ENCODE peak calls at places on chromosomes 12 and 14, in seven cellular contexts. U is SK-N-SH, R is foreskin fibroblast, O is A549, W is adrenal gland, A is GM06990, G is fibroblast of lung. C is an unnamed sample.

GRCh38 chr14:92785601-92786426 is 8.3 kb upstream of the GOLGA5 start:
- DNase-seq in A (no peak), R (peak; percentile 85), U (no peak), O (no peak), G (peak; percentile 81), W (peak; percentile 77), C (no peak)

GRCh38 chr12:117606945-117607344 is 245.5 kb upstream of the NOS1 start:
- DNase-seq in U (no peak), G (no peak), A (no peak), O (no peak), W (no peak), R (no peak), C (no peak)

GRCh38 chr12:67592228-67593011 is 56.1 kb upstream of the DYRK2 start:
- DNase-seq in W (no peak), O (no peak), A (no peak), U (no peak), R (peak; percentile 61), G (peak; percentile 74), C (peak; percentile 41)

GRCh38 chr14:48974994-48975393 is 611.2 kb downstream of the RPS29 start:
- DNase-seq in U (no peak), A (no peak), W (no peak), G (no peak), R (no peak), O (no peak), C (no peak)

GRCh38 chr12:27208414-27208750 is 35.7 kb upstream of the STK38L start:
- DNase-seq in W (no peak), U (no peak), O (no peak), R (no peak), A (no peak), G (no peak), C (no peak)

GRCh38 chr14:23447634-23448353 is 12.3 kb upstream of the MYH7 start:
- DNase-seq in G (no peak), A (no peak), R (no peak), O (no peak), U (no peak), W (peak; percentile 35), C (no peak)

GRCh38 chr14:95156765-95157194 is 549 bp downstream of the DICER1 start:
- DNase-seq in O (peak; percentile 21), R (peak; percentile 61), A (peak; percentile 58), G (peak; percentile 20), U (no peak), W (peak; percentile 64), C (no peak)

GRCh38 chr12:47078733-47079364 is 572 bp upstream of the PCED1B start:
- DNase-seq in W (peak; percentile 74), R (no peak), A (peak; percentile 3), U (no peak), O (peak; percentile 57), G (no peak), C (no peak)

GRCh38 chr12:42070056-42070455 is 74.6 kb downstream of the GXYLT1 start:
- DNase-seq in R (no peak), O (no peak), A (no peak), G (no peak), U (no peak), W (no peak), C (no peak)

GRCh38 chr14:48747683-48748082 is 838.5 kb downstream of the RPS29 start:
- DNase-seq in R (no peak), G (no peak), A (no peak), O (no peak), W (no peak), U (no peak), C (no peak)

GRCh38 chr14:99604766-99605298 is 825 bp upstream of the CCDC85C start:
- DNase-seq in A (peak; percentile 38), R (peak; percentile 58), O (peak; percentile 56), W (no peak), U (peak; percentile 82), G (no peak), C (no peak)

GRCh38 chr12:66063976-66064375 is 66.6 kb downstream of the LLPH start:
- DNase-seq in R (peak; percentile 36), G (peak; percentile 8), O (no peak), W (no peak), A (no peak), U (no peak), C (no peak)

GRCh38 chr12:51269174-51270066 is 795 bp downstream of the SMAGP start:
- DNase-seq in R (peak; percentile 71), O (peak; percentile 76), A (peak; percentile 40), G (peak; percentile 41), U (peak; percentile 85), W (peak; percentile 66), C (no peak)

GRCh38 chr12:47080725-47081502 is 1.2 kb upstream of the AMIGO2 start:
- DNase-seq in R (peak; percentile 41), W (peak; percentile 81), U (no peak), O (no peak), G (peak; percentile 38), A (peak; percentile 13), C (no peak)

GRCh38 chr14:99809864-99810854 is 16.9 kb downstream of the EML1 start:
- DNase-seq in W (peak; percentile 52), A (no peak), U (peak; percentile 64), O (no peak), R (no peak), G (no peak), C (no peak)

GRCh38 chr14:60482743-60483142 is 3.1 kb downstream of the C14orf39 start:
- DNase-seq in U (no peak), A (no peak), R (peak; percentile 6), W (no peak), G (no peak), O (no peak), C (no peak)

GRCh38 chr14:98593361-98593761 is 678.6 kb downstream of the BCL11B start:
- DNase-seq in A (no peak), G (no peak), U (no peak), W (no peak), O (no peak), R (no peak), C (no peak)

GRCh38 chr12:13196302-13196921 is at the start of gene EMP1:
- DNase-seq in W (peak; percentile 98), A (peak; percentile 23), R (peak; percentile 100), G (peak; percentile 100), U (peak; percentile 28), O (peak; percentile 84), C (peak; percentile 40)

GRCh38 chr12:79515526-79515935 is 175.2 kb downstream of the PAWR start:
- DNase-seq in A (no peak), G (no peak), U (no peak), W (no peak), O (no peak), R (no peak), C (no peak)

GRCh38 chr14:68794856-68795601 is 2.2 kb upstream of the ZFP36L1 start:
- DNase-seq in W (peak; percentile 80), O (no peak), R (peak; percentile 97), G (peak; percentile 96), U (peak; percentile 72), A (peak; percentile 64), C (no peak)

GRCh38 chr12:117395766-117396165 is 34.3 kb upstream of the NOS1 start:
- DNase-seq in O (no peak), W (no peak), U (no peak), G (no peak), R (no peak), A (no peak), C (no peak)

GRCh38 chr14:103698380-103699260 is 16.6 kb downstream of the XRCC3 start:
- DNase-seq in W (peak; percentile 55), U (no peak), R (no peak), O (no peak), A (no peak), G (no peak), C (no peak)

GRCh38 chr12:117009759-117010158 is 89.5 kb downstream of the TESC start:
- DNase-seq in O (no peak), G (no peak), W (no peak), R (no peak), U (no peak), A (no peak), C (no peak)

GRCh38 chr14:59123975-59124374 is 64.5 kb upstream of the DAAM1 start:
- DNase-seq in O (peak; percentile 10), W (no peak), U (peak; percentile 38), G (peak; percentile 55), R (peak; percentile 54), A (no peak), C (no peak)
- TF ChIP-seq CTCF in O (peak; percentile 57), W (no peak), U (peak; percentile 72), G (peak; percentile 45), R (peak; percentile 19), A (peak; percentile 19), C (no peak)

GRCh38 chr12:106739815-106740552 is 34.5 kb upstream of the RIC8B start:
- DNase-seq in A (no peak), R (no peak), O (no peak), G (peak; percentile 37), U (no peak), W (no peak), C (no peak)

GRCh38 chr12:106740813-106741212 is 33.7 kb upstream of the RIC8B start:
- DNase-seq in W (no peak), O (no peak), R (no peak), A (no peak), G (no peak), U (no peak), C (no peak)

GRCh38 chr12:106741247-106741646 is 33.2 kb upstream of the RIC8B start:
- DNase-seq in W (no peak), U (no peak), A (no peak), R (no peak), O (no peak), G (no peak), C (no peak)

GRCh38 chr12:106736051-106736957 is 38.2 kb upstream of the RIC8B start:
- DNase-seq in O (no peak), G (no peak), W (no peak), U (no peak), A (no peak), R (peak; percentile 6), C (no peak)

DNA sequence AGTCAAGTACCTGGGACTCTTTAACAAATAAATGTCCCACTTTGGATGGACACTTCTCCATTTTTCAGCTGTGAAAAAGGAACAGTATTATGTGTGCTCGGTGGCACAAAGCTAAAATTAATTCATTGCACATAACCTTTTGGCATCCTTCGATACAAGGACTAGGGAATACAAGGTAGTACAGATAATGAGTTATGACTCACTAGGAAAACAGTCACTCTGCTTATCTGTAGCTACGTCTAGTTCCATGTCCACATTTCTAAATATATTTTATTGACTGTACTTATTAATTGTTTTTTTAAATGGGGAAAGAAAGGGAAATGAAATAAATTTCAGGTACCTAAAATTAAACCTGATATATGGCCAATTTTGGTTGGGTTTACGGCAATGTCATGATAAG is 35.2 kb upstream of the RIC8B start:
- DNase-seq in A (no peak), R (no peak), W (no peak), O (no peak), U (no peak), G (no peak), C (no peak)
- H3K4me3 ChIP-seq in A (no peak overlapping the region), R (no peak overlapping the region), W (no peak overlapping the region), O (no peak overlapping the region), U (no peak overlapping the region), G (no peak overlapping the region), C (no peak overlapping the region)

DNA sequence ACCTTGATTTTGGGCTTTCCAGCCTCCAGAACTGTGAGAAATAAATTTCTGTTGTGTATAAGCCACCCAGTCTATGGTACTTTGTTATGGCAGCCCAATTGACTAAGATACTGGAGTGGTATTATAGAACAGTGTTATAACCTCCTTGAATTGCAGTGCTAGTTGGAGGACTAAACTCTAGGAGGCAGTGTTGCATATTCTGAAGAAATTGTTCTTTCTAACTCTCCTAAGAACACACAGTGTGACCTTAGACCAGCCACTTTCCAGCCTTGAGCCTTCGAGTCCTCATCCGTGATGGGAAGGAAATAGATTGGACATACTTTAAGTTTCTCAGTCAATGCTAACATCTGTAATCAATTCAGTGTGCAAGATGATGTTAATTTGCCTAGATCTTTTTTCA is 22.4 kb upstream of the LRRC10 start:
- DNase-seq in O (no peak), R (no peak), A (no peak), U (no peak), G (no peak), W (no peak), C (no peak)
- TF ChIP-seq CTCF in O (peak; percentile 20), R (peak; percentile 4), A (peak; percentile 27), U (peak; percentile 36), G (peak; percentile 15), W (no peak), C (peak; percentile 30)

GRCh38 chr12:104734541-104735075 is 223.5 kb downstream of the SLC41A2 start:
- DNase-seq in R (no peak), A (no peak), U (no peak), W (no peak), O (no peak), G (no peak), C (no peak)
- H3K4me3 ChIP-seq in R (no peak overlapping the region), A (no peak overlapping the region), U (no peak overlapping the region), W (no peak overlapping the region), O (no peak overlapping the region), G (no peak overlapping the region), C (no peak overlapping the region)

C was measured in GM12864.